ENCODE peak calls at places on chromosomes 5 and 9, in four cellular contexts. F is K562, B is GM12878, C is SK-N-SH. A is an unnamed sample.

GRCh38 chr5:141637266-141637692 is 482 bp downstream of the RELL2 start:
- DNase-seq in F (peak), B (no peak), C (peak), A (peak)

GRCh38 chr9:15509931-15510788 is 610 bp downstream of the PSIP1 start:
- DNase-seq in C (peak), B (no peak), F (peak), A (peak)

GRCh38 chr5:55429707-55430253 is 105.0 kb downstream of the PLPP1 start:
- DNase-seq in F (no peak), C (peak), B (no peak), A (no peak)

GRCh38 chr9:126228779-126229444 is 97.7 kb upstream of the MVB12B start:
- DNase-seq in C (peak), F (peak), B (no peak), A (peak)

GRCh38 chr5:59320420-59320819 is 573.1 kb downstream of the PDE4D start:
- DNase-seq in F (no peak), C (no peak), B (no peak), A (no peak)

GRCh38 chr5:135831439-135832262 is 2.8 kb upstream of the SLC25A48 start:
- DNase-seq in F (no peak), C (no peak), B (no peak), A (no peak)

GRCh38 chr9:7790022-7790818 is 9.4 kb downstream of the DMAC1 start:
- DNase-seq in B (no peak), C (peak), F (no peak), A (no peak)

GRCh38 chr9:38435526-38435925 is 11.3 kb upstream of the IGFBPL1 start:
- DNase-seq in C (no peak), F (no peak), B (no peak), A (no peak)

GRCh38 chr5:26121343-26121742 is 917.0 kb downstream of the CDH9 start:
- DNase-seq in C (no peak), B (no peak), F (peak), A (peak)
- TF ChIP-seq CTCF in C (peak), B (no peak), F (no peak), A (no peak)

GRCh38 chr5:137381546-137381945 is 117.6 kb downstream of the SPOCK1 start:
- DNase-seq in F (no peak), B (no peak), C (no peak), A (no peak)

GRCh38 chr5:137372386-137373160 is 126.6 kb downstream of the SPOCK1 start:
- DNase-seq in B (no peak), F (no peak), C (no peak), A (no peak)

GRCh38 chr5:137370511-137371071 is 128.5 kb downstream of the SPOCK1 start:
- DNase-seq in C (no peak), B (no peak), F (no peak), A (no peak)

GRCh38 chr5:137374110-137374853 is 124.8 kb downstream of the SPOCK1 start:
- DNase-seq in C (peak), F (no peak), B (no peak), A (no peak)

DNA sequence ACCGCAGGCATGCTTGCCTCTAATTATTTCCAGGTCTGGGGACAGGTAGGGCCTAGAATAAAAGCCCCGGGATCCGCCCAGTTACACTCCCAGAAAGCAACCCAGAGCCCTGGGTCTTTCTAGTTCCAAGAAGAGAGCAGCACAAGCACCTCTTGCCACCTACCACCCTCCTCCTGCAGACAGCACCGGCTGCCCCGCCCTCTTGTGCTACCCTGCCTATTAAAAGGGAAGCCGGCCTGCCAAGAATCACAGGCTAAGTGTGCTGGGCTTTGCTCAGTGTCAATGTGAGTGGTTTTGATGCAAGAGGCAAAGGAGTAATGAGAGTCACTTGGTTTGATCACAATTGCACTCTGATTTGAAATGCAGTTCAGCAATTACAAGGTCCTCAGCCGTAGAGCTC is 123.0 kb downstream of the SPOCK1 start:
- DNase-seq in C (no peak), B (no peak), F (no peak), A (peak)
- TF ChIP-seq USF1 in C (no peak), B (no peak), F (no peak), A (no peak)

GRCh38 chr9:135478858-135479468 is 619 bp upstream of the PPP1R26 start:
- DNase-seq in C (peak), F (peak), B (no peak), A (peak)
- TF ChIP-seq CTCF in C (peak), F (peak), B (peak), A (no peak)

GRCh38 chr9:119360237-119360636 is 9.0 kb downstream of the BRINP1 start:
- DNase-seq in F (no peak), B (no peak), C (no peak), A (no peak)
- TF ChIP-seq USF1 in F (no peak), B (no peak), C (no peak), A (no peak)

A was measured in WTC11.